ENCODE peak calls at places on chromosome 17, in five cellular contexts. D is bronchial epithelial cell, Q is fibroblast of pulmonary artery, Y is left lung, J is colonic mucosa. G is an unnamed sample.

GRCh38 chr17:2071421-2072281 is 16.7 kb downstream of the HIC1 start:
- DNase-seq in D (no peak), Q (peak), Y (peak), J (peak), G (no peak)

GRCh38 chr17:9571201-9571600 is 4.4 kb downstream of the STX8 start:
- DNase-seq in D (no peak), Q (no peak), Y (no peak), J (no peak), G (peak)

GRCh38 chr17:2959371-2960130 is 103.9 kb downstream of the OR1D5 start:
- DNase-seq in D (no peak), Q (no peak), Y (no peak), J (no peak), G (no peak)

GRCh38 chr17:43713494-43714162 is 45.0 kb downstream of the SOST start:
- DNase-seq in D (no peak), Q (peak), Y (no peak), J (peak), G (peak)

GRCh38 chr17:4249452-4250029 is 14.2 kb downstream of the ANKFY1 start:
- DNase-seq in D (peak), Q (peak), Y (no peak), J (no peak), G (no peak)

GRCh38 chr17:10999484-10999883 is 161.6 kb upstream of the PIRT start:
- DNase-seq in D (no peak), Q (no peak), Y (no peak), J (no peak), G (no peak)

GRCh38 chr17:83095016-83095415 is 15.6 kb downstream of the METRNL start:
- DNase-seq in D (no peak), Q (no peak), Y (no peak), J (no peak), G (no peak)

GRCh38 chr17:78010759-78011158 is 52.3 kb downstream of the TNRC6C start:
- DNase-seq in D (no peak), Q (no peak), Y (no peak), J (no peak), G (no peak)

GRCh38 chr17:78442648-78443128 is 64.2 kb downstream of the PGS1 start:
- DNase-seq in D (no peak), Q (peak), Y (peak), J (peak), G (no peak)

DNA sequence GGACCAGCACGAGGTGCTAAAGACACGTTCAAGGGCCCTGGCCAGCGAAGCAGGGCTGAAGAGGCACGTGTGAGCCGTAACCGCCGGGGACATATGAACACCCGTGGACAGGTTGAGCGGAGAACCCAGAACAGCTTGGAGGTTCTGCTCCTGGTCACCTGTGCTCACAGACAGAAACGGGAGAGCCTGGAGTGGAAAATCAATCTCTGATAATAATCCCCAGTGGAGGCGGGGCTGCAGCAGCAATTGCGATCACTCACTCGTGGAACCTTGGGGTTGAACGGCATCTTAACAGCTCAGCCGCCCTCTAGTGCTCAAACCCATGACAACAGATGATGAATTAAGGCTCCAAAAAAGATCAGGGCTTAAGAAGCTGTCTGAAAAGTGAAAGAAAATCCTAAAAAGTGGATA is 25.6 kb downstream of the WIPI1 start:
- DNase-seq in D (peak), Q (peak), Y (no peak), J (peak), G (no peak)
- TF ChIP-seq CTCF in D (peak), Q (peak), Y (no peak), J (no peak), G (peak)

GRCh38 chr17:55964191-55964590 is 189.1 kb upstream of the ANKFN1 start:
- DNase-seq in D (no peak), Q (no peak), Y (no peak), J (no peak), G (no peak)

GRCh38 chr17:55959756-55960155 is 193.5 kb upstream of the ANKFN1 start:
- DNase-seq in D (no peak), Q (no peak), Y (no peak), J (no peak), G (no peak)

GRCh38 chr17:55962931-55963378 is 190.3 kb upstream of the ANKFN1 start:
- DNase-seq in D (no peak), Q (no peak), Y (no peak), J (peak), G (no peak)

GRCh38 chr17:55969577-55969976 is 183.7 kb upstream of the ANKFN1 start:
- DNase-seq in D (peak), Q (no peak), Y (no peak), J (no peak), G (peak)

GRCh38 chr17:55965051-55965450 is 188.2 kb upstream of the ANKFN1 start:
- DNase-seq in D (no peak), Q (no peak), Y (no peak), J (no peak), G (no peak)
- TF ChIP-seq CTCF in D (no peak), Q (no peak), Y (no peak), J (no peak), G (no peak)

GRCh38 chr17:74873036-74873873 is 461 bp upstream of the FDXR start:
- DNase-seq in D (peak), Q (peak), Y (peak), J (peak), G (peak)
- TF ChIP-seq CTCF in D (no peak), Q (no peak), Y (no peak), J (no peak), G (no peak)

GRCh38 chr17:50634123-50634914 is at the start of gene ABCC3:
- DNase-seq in D (no peak), Q (peak), Y (peak), J (peak), G (no peak)

GRCh38 chr17:50635720-50636144 is 1.1 kb downstream of the ABCC3 start:
- DNase-seq in D (no peak), Q (no peak), Y (no peak), J (no peak), G (no peak)

GRCh38 chr17:50633683-50634082 is 998 bp upstream of the ABCC3 start:
- DNase-seq in D (no peak), Q (no peak), Y (no peak), J (no peak), G (no peak)

GRCh38 chr17:50636145-50636803 is 1.6 kb downstream of the ABCC3 start:
- DNase-seq in D (no peak), Q (no peak), Y (no peak), J (no peak), G (no peak)

GRCh38 chr17:50634915-50635719 is 436 bp downstream of the ABCC3 start:
- DNase-seq in D (no peak), Q (no peak), Y (no peak), J (no peak), G (no peak)
- TF ChIP-seq CTCF in D (no peak), Q (no peak), Y (no peak), J (no peak), G (no peak)

GRCh38 chr17:17400070-17400469 is 76.7 kb upstream of the MED9 start:
- DNase-seq in D (no peak), Q (no peak), Y (no peak), J (no peak), G (no peak)

GRCh38 chr17:17400566-17401184 is 76.1 kb upstream of the MED9 start:
- DNase-seq in D (no peak), Q (no peak), Y (no peak), J (no peak), G (no peak)

GRCh38 chr17:17402558-17402957 is 74.2 kb upstream of the MED9 start:
- DNase-seq in D (peak), Q (no peak), Y (no peak), J (no peak), G (peak)

GRCh38 chr17:17398928-17399926 is 77.6 kb upstream of the MED9 start:
- DNase-seq in D (no peak), Q (no peak), Y (no peak), J (no peak), G (no peak)

GRCh38 chr17:17401271-17401781 is 75.5 kb upstream of the MED9 start:
- DNase-seq in D (no peak), Q (no peak), Y (no peak), J (no peak), G (no peak)
- TF ChIP-seq CTCF in D (no peak), Q (no peak), Y (no peak), J (no peak), G (peak)

GRCh38 chr17:5943991-5944390 is 126.2 kb upstream of the WSCD1 start:
- DNase-seq in D (no peak), Q (no peak), Y (no peak), J (no peak), G (no peak)
- TF ChIP-seq CTCF in D (no peak), Q (no peak), Y (no peak), J (no peak), G (no peak)

GRCh38 chr17:15436399-15437369 is 30.7 kb downstream of the CDRT4 start:
- DNase-seq in D (peak), Q (peak), Y (no peak), J (peak), G (peak)
- TF ChIP-seq CTCF in D (no peak), Q (peak), Y (no peak), J (no peak), G (peak)

GRCh38 chr17:996554-997344 is at the start of gene TIMM22:
- DNase-seq in D (peak), Q (peak), Y (peak), J (peak), G (peak)
- TF ChIP-seq CTCF in D (peak), Q (peak), Y (peak), J (peak), G (peak)

G was measured in foreskin keratinocyte.